ENCODE peak calls at places on chromosome 10, in five cellular contexts. M is cardiac muscle cell, Q is A673, R is PC-9, S is neural crest cell. N is an unnamed sample.

GRCh38 chr10:130065251-130065650 is 45.4 kb downstream of the C10orf143 start:
- DNase-seq in M (no peak), Q (no peak), R (no peak), S (no peak), N (no peak)

GRCh38 chr10:115845958-115846357 is 427.0 kb downstream of the GFRA1 start:
- DNase-seq in M (no peak), Q (no peak), R (no peak), S (no peak), N (no peak)

GRCh38 chr10:7635431-7636125 is 31.2 kb downstream of the ITIH5 start:
- DNase-seq in M (no peak), Q (no peak), R (no peak), S (no peak), N (no peak)

GRCh38 chr10:48363617-48364355 is 57.3 kb downstream of the MAPK8 start:
- DNase-seq in M (peak), Q (peak), R (peak), S (peak), N (no peak)

GRCh38 chr10:81116990-81117389 is 579.3 kb downstream of the SH2D4B start:
- DNase-seq in M (no peak), Q (no peak), R (no peak), S (no peak), N (no peak)

GRCh38 chr10:10223129-10223528 is 794.5 kb upstream of the CELF2 start:
- DNase-seq in M (no peak), Q (no peak), R (no peak), S (no peak), N (no peak)

GRCh38 chr10:123472606-123473005 is 193.5 kb upstream of the GPR26 start:
- DNase-seq in M (peak), Q (no peak), R (no peak), S (no peak), N (no peak)

GRCh38 chr10:110399163-110400094 is 94.7 kb upstream of the SMNDC1 start:
- DNase-seq in M (no peak), Q (peak), R (peak), S (no peak), N (no peak)

GRCh38 chr10:19628767-19629443 is 187.3 kb upstream of the PLXDC2 start:
- DNase-seq in M (no peak), Q (no peak), R (no peak), S (no peak), N (no peak)

GRCh38 chr10:48608279-48608681 is 3.4 kb upstream of the ARHGAP22 start:
- DNase-seq in M (peak), Q (peak), R (no peak), S (no peak), N (no peak)

GRCh38 chr10:129934196-129934925 is 29.7 kb downstream of the EBF3 start:
- DNase-seq in M (no peak), Q (no peak), R (no peak), S (no peak), N (no peak)

GRCh38 chr10:85642421-85643170 is 724.0 kb downstream of the GRID1 start:
- DNase-seq in M (no peak), Q (peak), R (peak), S (no peak), N (no peak)

GRCh38 chr10:6299234-6299633 is 96.5 kb downstream of the PFKFB3 start:
- DNase-seq in M (no peak), Q (no peak), R (peak), S (no peak), N (no peak)

GRCh38 chr10:64795847-64796246 is 1274.6 kb downstream of the REEP3 start:
- DNase-seq in M (no peak), Q (no peak), R (no peak), S (no peak), N (no peak)

DNA sequence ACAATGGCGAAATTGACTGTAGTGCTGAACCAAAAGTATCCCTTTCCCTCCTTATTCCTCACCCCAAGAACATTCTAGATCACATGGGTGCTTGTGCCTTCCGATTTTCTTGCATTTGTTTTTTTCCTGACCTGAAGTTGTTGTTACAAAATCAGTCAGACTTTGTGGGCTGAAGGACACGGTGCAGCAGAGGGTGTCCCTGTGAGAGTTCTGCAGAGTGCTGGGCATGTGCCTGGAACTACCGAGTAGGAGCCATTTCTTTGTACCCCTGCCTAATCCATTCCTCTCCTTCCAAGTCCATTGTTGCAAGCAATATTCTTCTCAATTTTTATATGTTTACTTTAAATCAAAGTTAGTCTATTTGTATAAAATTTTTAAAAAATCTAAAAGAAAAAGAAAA is 35.3 kb upstream of the GJD4 start:
- DNase-seq in M (no peak), Q (no peak), R (no peak), S (no peak), N (no peak)
- TF ChIP-seq CTCF in M (no peak), Q (no peak), R (no peak), S (no peak), N (no peak)

GRCh38 chr10:50417906-50418697 is 166.8 kb upstream of the ASAH2 start:
- DNase-seq in M (peak), Q (peak), R (peak), S (peak), N (no peak)
- TF ChIP-seq CTCF in M (no peak), Q (peak), R (no peak), S (no peak), N (no peak)

DNA sequence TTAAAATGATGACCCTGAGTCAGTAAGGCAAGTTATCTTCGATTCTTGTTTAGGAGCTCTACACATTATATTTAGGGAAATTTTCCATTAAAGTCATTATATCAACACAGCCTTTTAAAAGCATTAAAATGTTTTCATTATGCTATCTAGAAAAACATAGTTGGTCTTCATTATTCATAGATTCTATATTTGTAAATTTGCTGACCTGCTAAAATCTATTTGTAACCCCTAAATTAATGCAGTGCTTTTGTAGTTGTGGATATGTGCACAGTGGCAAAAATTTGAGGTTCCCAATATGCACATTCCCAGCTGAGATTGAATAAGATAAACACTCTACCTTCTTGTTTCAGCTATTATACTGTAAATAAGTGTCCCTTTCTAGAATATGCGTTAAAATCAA is 81.1 kb downstream of the KIF20B start:
- DNase-seq in M (no peak), Q (no peak), R (no peak), S (no peak), N (no peak)
- TF ChIP-seq CTCF in M (no peak), Q (no peak), R (no peak), S (no peak), N (no peak)

GRCh38 chr10:59631882-59632281 is 77.8 kb downstream of the SLC16A9 start:
- DNase-seq in M (no peak), Q (no peak), R (no peak), S (no peak), N (no peak)

GRCh38 chr10:59631237-59631636 is 78.4 kb downstream of the SLC16A9 start:
- DNase-seq in M (no peak), Q (no peak), R (no peak), S (no peak), N (no peak)

GRCh38 chr10:59635502-59636290 is 74.0 kb downstream of the SLC16A9 start:
- DNase-seq in M (no peak), Q (no peak), R (no peak), S (no peak), N (no peak)

GRCh38 chr10:59634102-59634501 is 75.5 kb downstream of the SLC16A9 start:
- DNase-seq in M (no peak), Q (no peak), R (no peak), S (no peak), N (no peak)

DNA sequence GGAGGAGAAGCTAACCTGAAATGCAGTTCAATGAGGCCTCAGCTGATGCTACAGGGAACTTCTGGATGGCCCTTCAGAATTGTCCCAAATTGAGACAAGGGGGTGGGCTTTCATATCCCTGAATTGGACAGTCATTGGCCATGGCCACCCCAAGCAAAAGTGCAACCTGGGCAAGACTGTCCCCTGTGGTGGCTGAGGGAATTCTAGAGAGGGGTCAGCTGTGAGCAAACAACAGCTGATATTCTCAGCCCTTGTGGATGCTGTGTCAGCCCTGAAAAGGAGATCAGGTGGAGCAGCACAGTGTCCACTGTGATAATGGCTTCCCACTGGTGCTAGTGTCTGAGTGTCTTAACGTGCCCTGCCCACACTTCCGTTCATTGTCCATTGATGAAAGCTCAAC is 76.6 kb downstream of the SLC16A9 start:
- DNase-seq in M (no peak), Q (no peak), R (no peak), S (no peak), N (no peak)
- TF ChIP-seq CTCF in M (no peak), Q (no peak), R (no peak), S (no peak), N (no peak)

N was measured in mesothelial cell of epicardium.